ENCODE peak calls at places on chromosomes 13 and 19, in nine cellular contexts. One of them, this sample, is unnamed.

GRCh38 chr19:1074512-1075283 is 7.7 kb downstream of the ARHGAP45 start:
- DNase-seq in left kidney: no peak
- DNase-seq in naive thymus-derived CD8-positive, alpha-beta T cell: peak; percentile 96
- DNase-seq in ELR: no peak
- DNase-seq in activated CD8-positive, alpha-beta memory T cell treated with anti-CD3 and anti-CD28 coated beads, Interleukin-2, amount 50 U/mL, for 48 hours: peak; percentile 92
- DNase-seq in NCI-H524: peak; percentile 85
- DNase-seq in endothelial cell: no peak
- DNase-seq in stimulated activated CD4-positive, alpha-beta T cell treated with anti-CD3 and anti-CD28 coated beads, TNF-alpha, amount 100 ng/mL, for 24 hours: no peak
- DNase-seq in fibroblast of the aortic adventitia: no peak
- DNase-seq in this sample: no peak

GRCh38 chr13:100245099-100245498 is 156.2 kb downstream of the PCCA start:
- DNase-seq in left kidney: no peak
- DNase-seq in naive thymus-derived CD8-positive, alpha-beta T cell: no peak
- DNase-seq in endothelial cell: no peak
- DNase-seq in activated CD8-positive, alpha-beta memory T cell treated with anti-CD3 and anti-CD28 coated beads, Interleukin-2, amount 50 U/mL, for 48 hours: no peak
- DNase-seq in stimulated activated CD4-positive, alpha-beta T cell treated with anti-CD3 and anti-CD28 coated beads, TNF-alpha, amount 100 ng/mL, for 24 hours: no peak
- DNase-seq in ELR: no peak
- DNase-seq in NCI-H524: no peak
- DNase-seq in fibroblast of the aortic adventitia: peak; percentile 38
- DNase-seq in this sample: no peak

GRCh38 chr19:16886305-16886880 is 2.4 kb upstream of the F2RL3 start:
- DNase-seq in NCI-H524: no peak
- DNase-seq in activated CD8-positive, alpha-beta memory T cell treated with anti-CD3 and anti-CD28 coated beads, Interleukin-2, amount 50 U/mL, for 48 hours: no peak
- DNase-seq in ELR: peak; percentile 31
- DNase-seq in left kidney: peak; percentile 35
- DNase-seq in endothelial cell: no peak
- DNase-seq in naive thymus-derived CD8-positive, alpha-beta T cell: no peak
- DNase-seq in stimulated activated CD4-positive, alpha-beta T cell treated with anti-CD3 and anti-CD28 coated beads, TNF-alpha, amount 100 ng/mL, for 24 hours: no peak
- DNase-seq in fibroblast of the aortic adventitia: peak; percentile 80
- DNase-seq in this sample: no peak

GRCh38 chr19:18867199-18867598 is 28.8 kb downstream of the CERS1 start:
- DNase-seq in naive thymus-derived CD8-positive, alpha-beta T cell: no peak
- DNase-seq in fibroblast of the aortic adventitia: no peak
- DNase-seq in stimulated activated CD4-positive, alpha-beta T cell treated with anti-CD3 and anti-CD28 coated beads, TNF-alpha, amount 100 ng/mL, for 24 hours: no peak
- DNase-seq in activated CD8-positive, alpha-beta memory T cell treated with anti-CD3 and anti-CD28 coated beads, Interleukin-2, amount 50 U/mL, for 48 hours: no peak
- DNase-seq in ELR: no peak
- DNase-seq in endothelial cell: no peak
- DNase-seq in left kidney: no peak
- DNase-seq in NCI-H524: no peak
- DNase-seq in this sample: no peak

GRCh38 chr19:2638417-2638940 is 64.0 kb downstream of the GNG7 start:
- DNase-seq in fibroblast of the aortic adventitia: no peak
- DNase-seq in NCI-H524: no peak
- DNase-seq in naive thymus-derived CD8-positive, alpha-beta T cell: no peak
- DNase-seq in endothelial cell: no peak
- DNase-seq in activated CD8-positive, alpha-beta memory T cell treated with anti-CD3 and anti-CD28 coated beads, Interleukin-2, amount 50 U/mL, for 48 hours: no peak
- DNase-seq in stimulated activated CD4-positive, alpha-beta T cell treated with anti-CD3 and anti-CD28 coated beads, TNF-alpha, amount 100 ng/mL, for 24 hours: no peak
- DNase-seq in ELR: no peak
- DNase-seq in left kidney: no peak
- DNase-seq in this sample: no peak

GRCh38 chr13:38965281-38965680 is 25.4 kb downstream of the STOML3 start:
- DNase-seq in NCI-H524: no peak
- DNase-seq in left kidney: no peak
- DNase-seq in naive thymus-derived CD8-positive, alpha-beta T cell: no peak
- DNase-seq in endothelial cell: no peak
- DNase-seq in fibroblast of the aortic adventitia: no peak
- DNase-seq in stimulated activated CD4-positive, alpha-beta T cell treated with anti-CD3 and anti-CD28 coated beads, TNF-alpha, amount 100 ng/mL, for 24 hours: no peak
- DNase-seq in activated CD8-positive, alpha-beta memory T cell treated with anti-CD3 and anti-CD28 coated beads, Interleukin-2, amount 50 U/mL, for 48 hours: no peak
- DNase-seq in ELR: no peak
- DNase-seq in this sample: no peak

GRCh38 chr13:44425815-44426078 is 52.1 kb downstream of the SERP2 start:
- DNase-seq in endothelial cell: no peak
- DNase-seq in fibroblast of the aortic adventitia: no peak
- DNase-seq in naive thymus-derived CD8-positive, alpha-beta T cell: no peak
- DNase-seq in ELR: no peak
- DNase-seq in left kidney: no peak
- DNase-seq in NCI-H524: no peak
- DNase-seq in stimulated activated CD4-positive, alpha-beta T cell treated with anti-CD3 and anti-CD28 coated beads, TNF-alpha, amount 100 ng/mL, for 24 hours: no peak
- DNase-seq in activated CD8-positive, alpha-beta memory T cell treated with anti-CD3 and anti-CD28 coated beads, Interleukin-2, amount 50 U/mL, for 48 hours: no peak
- DNase-seq in this sample: no peak

GRCh38 chr19:43078311-43078710 is 4.2 kb downstream of the PSG2 start:
- DNase-seq in naive thymus-derived CD8-positive, alpha-beta T cell: no peak
- DNase-seq in NCI-H524: no peak
- DNase-seq in endothelial cell: no peak
- DNase-seq in ELR: peak; percentile 96
- DNase-seq in left kidney: no peak
- DNase-seq in stimulated activated CD4-positive, alpha-beta T cell treated with anti-CD3 and anti-CD28 coated beads, TNF-alpha, amount 100 ng/mL, for 24 hours: no peak
- DNase-seq in activated CD8-positive, alpha-beta memory T cell treated with anti-CD3 and anti-CD28 coated beads, Interleukin-2, amount 50 U/mL, for 48 hours: no peak
- DNase-seq in fibroblast of the aortic adventitia: peak; percentile 78
- DNase-seq in this sample: no peak

GRCh38 chr19:6530385-6531162 is at the start of gene TNFSF9:
- DNase-seq in naive thymus-derived CD8-positive, alpha-beta T cell: peak; percentile 86
- DNase-seq in activated CD8-positive, alpha-beta memory T cell treated with anti-CD3 and anti-CD28 coated beads, Interleukin-2, amount 50 U/mL, for 48 hours: peak; percentile 96
- DNase-seq in left kidney: peak; percentile 92
- DNase-seq in NCI-H524: peak; percentile 7
- DNase-seq in endothelial cell: peak; percentile 82
- DNase-seq in fibroblast of the aortic adventitia: peak; percentile 90
- DNase-seq in ELR: peak; percentile 87
- DNase-seq in stimulated activated CD4-positive, alpha-beta T cell treated with anti-CD3 and anti-CD28 coated beads, TNF-alpha, amount 100 ng/mL, for 24 hours: peak; percentile 63
- DNase-seq in this sample: peak; percentile 71

This sample was measured in HFF-Myc.